ENCODE peak calls at places on chromosomes 5 and 9, in eight cellular contexts. L, S, N, T, R, Z, F and C are unnamed samples.

GRCh38 chr9:75149841-75150241 is 61.5 kb downstream of the OSTF1 start:
- DNase-seq in T (no peak), F (no peak), R (no peak), N (no peak), S (no peak), Z (peak; percentile 14), L (no peak), C (no peak)

GRCh38 chr9:6896562-6896961 is 138.8 kb downstream of the KDM4C start:
- DNase-seq in R (no peak), Z (no peak), T (peak; percentile 19), L (no peak), S (no peak), N (no peak), F (no peak), C (no peak)

GRCh38 chr9:107737987-107738743 is 248.6 kb upstream of the KLF4 start:
- DNase-seq in F (peak; percentile 95), R (peak; percentile 55), T (peak; percentile 93), Z (peak; percentile 36), S (peak; percentile 93), N (peak; percentile 53), L (no peak), C (no peak)

GRCh38 chr5:114153392-114153791 is 208.5 kb upstream of the KCNN2 start:
- DNase-seq in S (no peak), N (no peak), R (no peak), F (no peak), L (no peak), Z (no peak), T (no peak), C (no peak)

GRCh38 chr9:75140261-75140660 is 51.9 kb downstream of the OSTF1 start:
- DNase-seq in N (no peak), T (no peak), Z (no peak), S (no peak), R (no peak), F (no peak), L (no peak), C (no peak)

GRCh38 chr9:99118782-99119466 is 14.0 kb downstream of the TGFBR1 start:
- DNase-seq in N (no peak), R (no peak), S (no peak), T (no peak), L (no peak), Z (no peak), F (no peak), C (no peak)

GRCh38 chr5:150523472-150524350 is 15.8 kb downstream of the NDST1 start:
- DNase-seq in Z (peak; percentile 77), T (peak; percentile 87), N (peak; percentile 59), L (peak; percentile 54), R (peak; percentile 63), F (peak; percentile 59), S (peak; percentile 70), C (no peak)

GRCh38 chr5:133298447-133298846 is 246.6 kb downstream of the HSPA4 start:
- DNase-seq in N (no peak), F (no peak), Z (no peak), T (no peak), R (no peak), L (no peak), S (no peak), C (no peak)

GRCh38 chr5:131959906-131960305 is 14.4 kb upstream of the MEIKIN start:
- DNase-seq in L (no peak), S (no peak), R (no peak), Z (no peak), F (no peak), T (no peak), N (no peak), C (no peak)

GRCh38 chr5:118857700-118858099 is 130.6 kb downstream of the DTWD2 start:
- DNase-seq in R (no peak), L (no peak), S (no peak), Z (peak; percentile 3), N (no peak), T (peak; percentile 2), F (peak; percentile 41), C (no peak)

GRCh38 chr5:32574540-32575175 is 10.7 kb upstream of the SUB1 start:
- DNase-seq in S (no peak), F (no peak), T (no peak), Z (no peak), L (no peak), N (no peak), R (no peak), C (no peak)

GRCh38 chr5:172417983-172418630 is 36.2 kb downstream of the SH3PXD2B start:
- DNase-seq in N (peak; percentile 76), Z (peak; percentile 99), F (peak; percentile 97), S (peak; percentile 95), L (peak; percentile 93), R (peak; percentile 85), T (peak; percentile 100), C (no peak)

GRCh38 chr5:126595486-126596083 is 566 bp upstream of the ALDH7A1 start:
- DNase-seq in Z (no peak), S (no peak), L (no peak), F (no peak), T (no peak), N (no peak), R (no peak), C (no peak)

GRCh38 chr5:48192-48591 is 43.8 kb upstream of the PLEKHG4B start:
- DNase-seq in N (no peak), R (no peak), L (no peak), F (no peak), Z (no peak), T (no peak), S (no peak), C (no peak)

GRCh38 chr5:163622796-163623195 is 117.4 kb downstream of the MAT2B start:
- DNase-seq in R (no peak), L (no peak), F (no peak), Z (no peak), T (no peak), S (no peak), N (no peak), C (no peak)

GRCh38 chr9:20319641-20320337 is 302.5 kb downstream of the MLLT3 start:
- DNase-seq in Z (peak; percentile 56), T (peak; percentile 30), N (no peak), S (no peak), L (no peak), R (peak; percentile 44), F (peak; percentile 94), C (no peak)

GRCh38 chr5:141695627-141696180 is 13.7 kb upstream of the ARAP3 start:
- DNase-seq in L (no peak), Z (no peak), T (no peak), R (no peak), F (peak; percentile 23), N (peak; percentile 64), S (peak; percentile 86), C (no peak)

GRCh38 chr5:138711816-138712215 is 41.4 kb upstream of the CTNNA1 start:
- DNase-seq in F (no peak), N (no peak), L (no peak), R (no peak), T (peak; percentile 24), S (no peak), Z (no peak), C (no peak)

GRCh38 chr5:58381566-58381965 is 78.3 kb downstream of the PLK2 start:
- DNase-seq in F (no peak), S (no peak), Z (no peak), R (no peak), L (no peak), N (no peak), T (no peak), C (no peak)
- H3K9me3 ChIP-seq in F (no peaks in the 10 kb centered on the region), S (peaks cover 6% of the 10 kb centered on the region), Z (peaks cover 13% of the 10 kb centered on the region), R (peaks cover 7% of the 10 kb centered on the region), L (no peaks in the 10 kb centered on the region), N (no peaks in the 10 kb centered on the region), T (no peaks in the 10 kb centered on the region), C (peaks cover 7% of the 10 kb centered on the region)

DNA sequence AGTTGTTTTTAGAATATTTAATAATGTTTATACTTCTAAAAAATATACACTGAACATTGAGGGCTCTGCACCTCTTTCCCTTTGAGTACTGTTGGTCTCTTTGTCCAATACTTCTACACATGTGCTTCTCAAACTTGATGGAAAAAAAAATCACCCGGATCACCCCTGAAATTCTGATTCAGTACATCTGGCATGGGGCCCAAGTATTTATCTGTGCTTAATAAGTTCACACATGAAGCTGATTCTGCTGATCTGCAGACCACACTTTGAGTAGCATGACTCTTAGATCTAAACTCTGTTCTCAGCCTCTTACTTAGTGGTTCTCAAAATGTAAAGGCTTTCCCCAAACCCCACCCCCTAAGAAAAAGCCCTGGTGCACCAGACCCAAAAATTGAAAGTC is 12.0 kb downstream of the RUSC2 start:
- DNase-seq in L (no peak), R (no peak), Z (no peak), F (no peak), N (no peak), T (no peak), S (no peak), C (no peak)
- H3K9me3 ChIP-seq in L (no peaks in the 10 kb centered on the region), R (peaks cover 3% of the 10 kb centered on the region), Z (no peaks in the 10 kb centered on the region), F (no peaks in the 10 kb centered on the region), N (no peaks in the 10 kb centered on the region), T (no peaks in the 10 kb centered on the region), S (no peaks in the 10 kb centered on the region), C (no peaks in the 10 kb centered on the region)

DNA sequence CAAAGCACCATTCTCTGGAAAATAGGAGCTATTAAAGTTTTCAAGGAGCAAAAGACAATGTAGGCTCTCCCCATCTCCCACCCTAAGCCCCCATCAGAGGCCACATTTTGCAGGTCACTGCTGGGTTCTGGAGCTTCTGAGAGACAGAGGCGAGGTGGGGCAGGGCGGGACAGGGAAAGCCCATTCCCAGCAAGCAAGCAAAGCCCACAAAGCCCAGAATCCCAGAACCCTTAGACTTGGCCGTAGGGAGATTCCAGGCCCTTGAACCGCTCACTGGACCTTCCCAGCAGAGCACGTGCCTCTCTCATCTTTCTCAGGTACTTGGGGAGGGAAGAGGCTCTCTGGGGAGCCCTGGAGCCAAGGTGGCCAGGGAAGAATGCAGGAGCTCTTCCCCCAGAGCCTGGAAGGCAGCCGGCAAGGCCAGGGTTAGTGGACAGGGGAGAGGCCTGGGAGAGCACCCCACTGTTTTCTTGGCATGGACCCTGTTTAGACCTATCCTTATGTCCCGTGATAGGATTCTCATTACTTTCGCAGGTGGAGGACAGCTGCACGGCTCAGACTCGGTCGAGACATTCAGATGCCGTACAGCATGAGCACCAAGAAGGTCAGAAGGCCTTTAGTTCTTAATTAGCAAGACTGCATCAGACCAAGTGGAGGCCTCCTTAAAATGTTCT is 52.4 kb downstream of the ZNF354C start:
- DNase-seq in F (no peak), S (peak; percentile 22), Z (no peak), R (no peak), T (no peak), N (peak; percentile 9), L (no peak), C (no peak)
- H3K9me3 ChIP-seq in F (peaks cover 6% of the 10 kb centered on the region), S (peaks cover 41% of the 10 kb centered on the region), Z (no peaks in the 10 kb centered on the region), R (peaks cover 73% of the 10 kb centered on the region), T (no peaks in the 10 kb centered on the region), N (no peaks in the 10 kb centered on the region), L (no peaks in the 10 kb centered on the region), C (peaks cover 3% of the 10 kb centered on the region)

DNA sequence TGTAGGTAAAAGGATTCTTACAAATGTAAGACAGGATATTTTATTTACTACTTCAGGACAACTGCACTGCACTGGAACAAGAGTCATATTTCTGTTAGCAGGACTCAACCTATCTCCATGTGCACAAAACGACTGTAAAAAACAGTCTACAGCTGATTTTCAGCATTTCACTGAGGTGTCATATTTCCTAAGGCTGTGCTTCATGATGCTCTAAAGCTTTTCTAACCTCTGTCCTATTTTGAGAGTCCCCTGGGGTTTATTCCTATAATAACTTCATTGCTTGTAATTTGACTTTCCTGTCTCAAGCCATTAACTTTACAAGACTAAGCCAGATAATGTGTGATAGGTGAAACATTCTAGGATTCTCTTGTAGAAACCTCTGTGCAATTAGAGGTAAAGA is 472.3 kb downstream of the HINT1 start:
- DNase-seq in T (peak; percentile 19), S (no peak), N (no peak), R (no peak), F (no peak), L (no peak), Z (peak; percentile 73), C (no peak)
- H3K9me3 ChIP-seq in T (no peaks in the 10 kb centered on the region), S (no peaks in the 10 kb centered on the region), N (no peaks in the 10 kb centered on the region), R (no peaks in the 10 kb centered on the region), F (no peaks in the 10 kb centered on the region), L (no peaks in the 10 kb centered on the region), Z (no peaks in the 10 kb centered on the region), C (no peaks in the 10 kb centered on the region)